ENCODE peak calls at places on chromosome 20, in four cellular contexts. R, C, E and X are unnamed samples.

GRCh38 chr20:25453035-25453810 is 45.8 kb downstream of the GINS1 start:
- DNase-seq in E (peak), C (no peak), R (no peak), X (peak)

GRCh38 chr20:20395087-20395486 is 27.2 kb downstream of the INSM1 start:
- DNase-seq in R (no peak), E (no peak), C (no peak), X (no peak)

GRCh38 chr20:2405693-2406065 is 25.0 kb downstream of the TGM6 start:
- DNase-seq in C (no peak), E (no peak), R (no peak), X (no peak)

GRCh38 chr20:47792021-47792618 is 6.8 kb upstream of the SULF2 start:
- DNase-seq in C (no peak), E (peak), R (no peak), X (peak)

GRCh38 chr20:59832406-59833156 is 100.9 kb downstream of the SYCP2 start:
- DNase-seq in E (no peak), R (no peak), C (no peak), X (no peak)

GRCh38 chr20:57840066-57840465 is 130.3 kb upstream of the PMEPA1 start:
- DNase-seq in R (no peak), E (no peak), C (no peak), X (no peak)

GRCh38 chr20:41616228-41616627 is 1.9 kb downstream of the CHD6 start:
- DNase-seq in E (no peak), C (no peak), R (no peak), X (no peak)

GRCh38 chr20:37394543-37395410 is 48.8 kb downstream of the SRC start:
- DNase-seq in R (no peak), C (no peak), E (no peak), X (no peak)

GRCh38 chr20:49965781-49966304 is 16.9 kb upstream of the SNAI1 start:
- DNase-seq in C (no peak), R (no peak), E (no peak), X (no peak)

GRCh38 chr20:58012731-58013510 is 215.5 kb downstream of the ANKRD60 start:
- DNase-seq in R (no peak), E (no peak), C (no peak), X (no peak)

GRCh38 chr20:21105429-21106170 is 558 bp downstream of the LINC00237 start:
- DNase-seq in C (peak), E (no peak), R (no peak), X (no peak)

GRCh38 chr20:48639899-48640298 is 187.9 kb downstream of the PREX1 start:
- DNase-seq in E (no peak), R (no peak), C (no peak), X (no peak)

GRCh38 chr20:51339721-51340450 is 202.6 kb downstream of the NFATC2 start:
- DNase-seq in R (no peak), E (no peak), C (no peak), X (no peak)

GRCh38 chr20:10132391-10132790 is 86.2 kb upstream of the SNAP25 start:
- DNase-seq in R (no peak), E (no peak), C (no peak), X (no peak)

GRCh38 chr20:54598351-54598750 is 123.0 kb downstream of the DOK5 start:
- DNase-seq in E (no peak), R (no peak), C (no peak), X (no peak)

GRCh38 chr20:35006531-35006971 is 50.9 kb downstream of the MYH7B start:
- DNase-seq in E (no peak), R (no peak), C (no peak), X (no peak)

GRCh38 chr20:19212524-19213502 is at the start of gene SLC24A3:
- DNase-seq in E (no peak), R (peak), C (peak), X (no peak)

GRCh38 chr20:36523341-36523740 is 18.0 kb upstream of the MYL9 start:
- DNase-seq in E (no peak), C (no peak), R (no peak), X (no peak)

GRCh38 chr20:25321262-25321831 is 69.3 kb downstream of the ABHD12 start:
- DNase-seq in R (no peak), C (no peak), E (no peak), X (no peak)

GRCh38 chr20:35600176-35600995 is 15.2 kb upstream of the SPAG4 start:
- DNase-seq in R (no peak), C (peak), E (no peak), X (no peak)

GRCh38 chr20:63119451-63120285 is 96.3 kb downstream of the YTHDF1 start:
- DNase-seq in C (no peak), R (no peak), E (no peak), X (no peak)

GRCh38 chr20:2783908-2784566 is 16.4 kb downstream of the CPXM1 start:
- DNase-seq in E (no peak), C (no peak), R (no peak), X (no peak)

GRCh38 chr20:33910529-33911327 is 83.0 kb upstream of the RALY start:
- DNase-seq in R (no peak), E (no peak), C (no peak), X (no peak)

GRCh38 chr20:41398408-41398807 is 31.8 kb upstream of the EMILIN3 start:
- DNase-seq in E (no peak), R (no peak), C (no peak), X (no peak)

GRCh38 chr20:41366546-41367392 is at the start of gene EMILIN3:
- DNase-seq in E (no peak), C (peak), R (no peak), X (no peak)

GRCh38 chr20:8547968-8548588 is 416.0 kb downstream of the PLCB1 start:
- DNase-seq in R (no peak), C (no peak), E (no peak), X (no peak)

GRCh38 chr20:51327251-51327841 is 215.2 kb downstream of the NFATC2 start:
- DNase-seq in E (peak), C (no peak), R (peak), X (no peak)

GRCh38 chr20:54415967-54416366 is 59.4 kb upstream of the DOK5 start:
- DNase-seq in C (no peak), E (no peak), R (no peak), X (no peak)